ENCODE peak calls at places on chromosomes 1 and 21, in four cellular contexts. Q is Calu3, J is astrocyte of the spinal cord, F is kidney tubule cell. Z is an unnamed sample.

GRCh38 chr1:50271968-50272578 is 151.2 kb downstream of the DMRTA2 start:
- DNase-seq in Q (peak), F (peak), J (no peak), Z (peak)

GRCh38 chr1:151166506-151166956 is 587 bp downstream of the SCNM1 start:
- DNase-seq in J (peak), Q (no peak), F (peak), Z (peak)

GRCh38 chr21:40660461-40660860 is 186.5 kb downstream of the DSCAM start:
- DNase-seq in Q (no peak), F (no peak), J (no peak), Z (no peak)

GRCh38 chr1:192831706-192832355 is 23.0 kb downstream of the RGS2 start:
- DNase-seq in J (peak), Q (no peak), F (peak), Z (no peak)

GRCh38 chr1:18941221-18942141 is 15.0 kb downstream of the IFFO2 start:
- DNase-seq in Q (peak), J (peak), F (no peak), Z (no peak)

GRCh38 chr1:196661345-196661744 is 9.5 kb downstream of the CFH start:
- DNase-seq in Q (no peak), J (no peak), F (no peak), Z (no peak)

GRCh38 chr1:1157426-1157913 is 16.2 kb upstream of the TTLL10 start:
- DNase-seq in F (peak), Q (peak), J (peak), Z (peak)

GRCh38 chr1:36034692-36035091 is 49.2 kb upstream of the TEKT2 start:
- DNase-seq in Q (peak), J (peak), F (peak), Z (peak)

GRCh38 chr1:39713557-39713956 is 22.3 kb upstream of the HPCAL4 start:
- DNase-seq in Q (no peak), F (no peak), J (no peak), Z (no peak)

GRCh38 chr1:181103404-181103803 is 14.9 kb downstream of the IER5 start:
- DNase-seq in J (no peak), Q (no peak), F (no peak), Z (no peak)

GRCh38 chr1:244865028-244865371 is 657 bp upstream of the HNRNPU start:
- DNase-seq in J (no peak), Q (peak), F (no peak), Z (no peak)

GRCh38 chr1:219990782-219991510 is 55.4 kb downstream of the EPRS1 start:
- DNase-seq in Q (peak), F (peak), J (peak), Z (peak)

GRCh38 chr1:101178688-101179491 is 57.9 kb upstream of the S1PR1 start:
- DNase-seq in Q (no peak), F (no peak), J (no peak), Z (no peak)

GRCh38 chr1:200409203-200409760 is 554 bp downstream of the ZNF281 start:
- DNase-seq in J (peak), F (peak), Q (no peak), Z (peak)

GRCh38 chr21:21383126-21383525 is 384.9 kb downstream of the NCAM2 start:
- DNase-seq in J (peak), F (no peak), Q (no peak), Z (no peak)

GRCh38 chr1:63645301-63645700 is 52.1 kb downstream of the PGM1 start:
- DNase-seq in Q (no peak), F (no peak), J (no peak), Z (no peak)

GRCh38 chr1:16369821-16370220 is 2.8 kb downstream of the SZRD1 start:
- DNase-seq in Q (no peak), F (no peak), J (no peak), Z (no peak)

GRCh38 chr1:93015590-93015989 is 54.3 kb upstream of the DIPK1A start:
- DNase-seq in F (no peak), J (no peak), Q (no peak), Z (no peak)

GRCh38 chr1:1419363-1419811 is 1.7 kb downstream of the ANKRD65 start:
- DNase-seq in Q (no peak), F (no peak), J (no peak), Z (no peak)

GRCh38 chr1:224641030-224641429 is 24.9 kb downstream of the CNIH3 start:
- DNase-seq in J (no peak), F (no peak), Q (peak), Z (no peak)

GRCh38 chr1:31666290-31666963 is 21.8 kb upstream of the PEF1 start:
- DNase-seq in J (peak), Q (peak), F (peak), Z (no peak)

GRCh38 chr1:22143586-22144033 is 713 bp upstream of the WNT4 start:
- DNase-seq in Q (peak), F (no peak), J (no peak), Z (no peak)

GRCh38 chr1:31111290-31111951 is 45.9 kb upstream of the PUM1 start:
- DNase-seq in Q (peak), F (peak), J (peak), Z (peak)

GRCh38 chr1:119878171-119878570 is 18.1 kb downstream of the ADAM30 start:
- DNase-seq in J (no peak), F (no peak), Q (no peak), Z (no peak)

GRCh38 chr1:209490013-209490412 is 93.5 kb upstream of the CAMK1G start:
- DNase-seq in Q (no peak), J (peak), F (peak), Z (peak)

GRCh38 chr1:53365405-53366063 is 37.7 kb upstream of the LRP8 start:
- DNase-seq in J (no peak), Q (no peak), F (no peak), Z (no peak)

GRCh38 chr1:211158866-211159265 is 24.9 kb upstream of the KCNH1 start:
- DNase-seq in Q (no peak), J (no peak), F (no peak), Z (no peak)

GRCh38 chr1:225451340-225451739 is 23.5 kb upstream of the LBR start:
- DNase-seq in Q (no peak), J (no peak), F (no peak), Z (no peak)

GRCh38 chr1:211886551-211886950 is 56.0 kb upstream of the LPGAT1 start:
- DNase-seq in J (no peak), F (no peak), Q (no peak), Z (no peak)

GRCh38 chr1:49351744-49352143 is 575.1 kb upstream of the BEND5 start:
- DNase-seq in Q (peak), F (peak), J (peak), Z (no peak)

GRCh38 chr21:46158666-46159300 is 3.4 kb upstream of the FTCD start:
- DNase-seq in F (no peak), J (no peak), Q (no peak), Z (no peak)

GRCh38 chr1:54405894-54406293 is 300 bp downstream of the SSBP3 start:
- DNase-seq in Q (peak), J (no peak), F (no peak), Z (peak)

GRCh38 chr1:20731057-20731991 is 1.2 kb downstream of the SH2D5 start:
- DNase-seq in Q (no peak), J (no peak), F (no peak), Z (peak)

GRCh38 chr1:201468501-201468843 is 516 bp downstream of the PHLDA3 start:
- DNase-seq in Q (no peak), F (peak), J (no peak), Z (no peak)

GRCh38 chr1:181038399-181038873 is 4.7 kb downstream of the MR1 start:
- DNase-seq in J (peak), Q (peak), F (peak), Z (peak)

GRCh38 chr1:27071049-27071416 is 58.4 kb upstream of the TENT5B start:
- DNase-seq in F (peak), J (no peak), Q (no peak), Z (no peak)